ENCODE peak calls at places on chromosome 16, in five cellular contexts. K is RWPE2, T is A549, Y is heart left ventricle, N is K562. C is an unnamed sample.

GRCh38 chr16:12120331-12120981 is 143.9 kb downstream of the SNX29 start:
- DNase-seq in K (no peak), T (no peak), Y (peak), N (no peak), C (peak)

GRCh38 chr16:82046941-82047340 is 11.9 kb downstream of the HSD17B2 start:
- DNase-seq in K (no peak), T (no peak), Y (no peak), N (no peak), C (no peak)

GRCh38 chr16:17827313-17827712 is 356.6 kb upstream of the XYLT1 start:
- DNase-seq in K (no peak), T (no peak), Y (no peak), N (no peak), C (no peak)

GRCh38 chr16:57301126-57301817 is 16.8 kb upstream of the PLLP start:
- DNase-seq in K (no peak), T (no peak), Y (no peak), N (no peak), C (no peak)

GRCh38 chr16:57115148-57115503 is 22.7 kb downstream of the CPNE2 start:
- DNase-seq in K (no peak), T (no peak), Y (no peak), N (no peak), C (peak)

GRCh38 chr16:56988948-56989945 is at the start of gene NLRC5:
- DNase-seq in K (peak), T (peak), Y (peak), N (no peak), C (peak)

GRCh38 chr16:17318200-17318599 is 152.6 kb downstream of the XYLT1 start:
- DNase-seq in K (no peak), T (no peak), Y (no peak), N (no peak), C (no peak)

GRCh38 chr16:4358831-4359561 is 7.9 kb upstream of the PAM16 start:
- DNase-seq in K (no peak), T (peak), Y (no peak), N (peak), C (peak)

GRCh38 chr16:2824626-2825025 is 5.5 kb upstream of the ZG16B start:
- DNase-seq in K (no peak), T (no peak), Y (no peak), N (no peak), C (no peak)

GRCh38 chr16:12095275-12096161 is 119.0 kb downstream of the SNX29 start:
- DNase-seq in K (peak), T (peak), Y (peak), N (peak), C (peak)

GRCh38 chr16:57104706-57105105 is 12.3 kb downstream of the CPNE2 start:
- DNase-seq in K (no peak), T (no peak), Y (no peak), N (no peak), C (no peak)

GRCh38 chr16:85902366-85903155 is 3.6 kb downstream of the IRF8 start:
- DNase-seq in K (no peak), T (no peak), Y (no peak), N (no peak), C (peak)

GRCh38 chr16:65118866-65119265 is 3.0 kb downstream of the CDH11 start:
- DNase-seq in K (no peak), T (no peak), Y (no peak), N (no peak), C (no peak)

GRCh38 chr16:55035037-55035436 is 104.4 kb downstream of the IRX5 start:
- DNase-seq in K (no peak), T (peak), Y (no peak), N (peak), C (peak)

GRCh38 chr16:69105501-69106361 is at the start of gene HAS3:
- DNase-seq in K (no peak), T (peak), Y (peak), N (peak), C (peak)

GRCh38 chr16:23944381-23944780 is 108.6 kb downstream of the PRKCB start:
- DNase-seq in K (no peak), T (no peak), Y (no peak), N (no peak), C (no peak)

GRCh38 chr16:89322381-89323119 is 105.0 kb downstream of the ZNF778 start:
- DNase-seq in K (no peak), T (peak), Y (no peak), N (peak), C (peak)

GRCh38 chr16:80852261-80852872 is 48.0 kb upstream of the CDYL2 start:
- DNase-seq in K (no peak), T (peak), Y (no peak), N (peak), C (peak)

GRCh38 chr16:72952404-72953301 is 95.3 kb downstream of the ZFHX3 start:
- DNase-seq in K (no peak), T (no peak), Y (no peak), N (no peak), C (peak)

GRCh38 chr16:84501077-84501735 is 3.3 kb downstream of the MEAK7 start:
- DNase-seq in K (peak), T (peak), Y (no peak), N (no peak), C (no peak)

GRCh38 chr16:84497836-84498610 is 6.4 kb downstream of the MEAK7 start:
- DNase-seq in K (no peak), T (no peak), Y (no peak), N (no peak), C (no peak)

GRCh38 chr16:84498859-84499620 is 5.4 kb downstream of the MEAK7 start:
- DNase-seq in K (peak), T (no peak), Y (no peak), N (no peak), C (no peak)

GRCh38 chr16:84500531-84500930 is 3.9 kb downstream of the MEAK7 start:
- DNase-seq in K (peak), T (no peak), Y (no peak), N (no peak), C (no peak)

GRCh38 chr16:84499638-84500037 is 4.8 kb downstream of the MEAK7 start:
- DNase-seq in K (peak), T (no peak), Y (no peak), N (no peak), C (no peak)
- H3K27ac ChIP-seq in K (peak), T (peak), Y (no peak), N (no peak), C (no peak)

GRCh38 chr16:19169081-19169639 is 1.1 kb downstream of the SYT17 start:
- DNase-seq in K (no peak), T (no peak), Y (no peak), N (no peak), C (no peak)
- H3K4me3 ChIP-seq in K (peak), T (peak), Y (peak), N (no peak), C (peak)

GRCh38 chr16:27689711-27690110 is 139.8 kb downstream of the KATNIP start:
- DNase-seq in K (no peak), T (no peak), Y (no peak), N (no peak), C (no peak)

GRCh38 chr16:27687605-27688004 is 137.7 kb downstream of the KATNIP start:
- DNase-seq in K (no peak), T (no peak), Y (no peak), N (no peak), C (no peak)

GRCh38 chr16:27692576-27692975 is 142.6 kb downstream of the KATNIP start:
- DNase-seq in K (no peak), T (no peak), Y (no peak), N (no peak), C (no peak)

GRCh38 chr16:27691717-27692116 is 141.8 kb downstream of the KATNIP start:
- DNase-seq in K (no peak), T (no peak), Y (no peak), N (no peak), C (no peak)

DNA sequence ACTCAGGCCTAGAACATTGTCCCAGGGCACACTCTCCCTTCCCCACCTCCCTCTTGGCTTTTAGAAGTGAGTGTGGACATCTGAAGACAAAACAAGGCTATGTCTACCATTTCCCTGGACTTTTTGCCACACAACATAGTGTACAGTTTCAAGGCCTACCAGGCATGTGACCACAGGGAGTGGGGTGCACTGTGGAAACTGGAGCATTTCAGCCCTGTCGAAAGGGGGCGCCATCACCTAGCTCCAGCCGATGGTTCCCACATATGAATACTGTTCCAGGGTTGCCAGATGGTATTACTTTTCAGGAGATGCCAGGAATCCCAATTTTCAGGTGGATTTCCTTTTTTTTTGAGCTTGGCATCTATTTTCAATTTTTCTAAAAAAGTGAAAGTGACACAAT is 140.7 kb downstream of the KATNIP start:
- DNase-seq in K (no peak), T (no peak), Y (no peak), N (peak), C (no peak)
- TF ChIP-seq CTCF in K (peak), T (peak), Y (peak), N (peak), C (peak)

GRCh38 chr16:1528921-1529537 is 4.4 kb upstream of the TMEM204 start:
- DNase-seq in K (no peak), T (no peak), Y (no peak), N (no peak), C (no peak)
- H3K27ac ChIP-seq in K (no peak), T (no peak), Y (no peak), N (no peak), C (no peak)

GRCh38 chr16:74601131-74601871 is 5.6 kb downstream of the GLG1 start:
- DNase-seq in K (no peak), T (no peak), Y (no peak), N (peak), C (no peak)

GRCh38 chr16:74605332-74605731 is 1.6 kb downstream of the GLG1 start:
- DNase-seq in K (no peak), T (no peak), Y (no peak), N (no peak), C (no peak)

GRCh38 chr16:74605746-74606520 is 981 bp downstream of the GLG1 start:
- DNase-seq in K (no peak), T (no peak), Y (no peak), N (no peak), C (no peak)

GRCh38 chr16:74606521-74607309 is at the start of gene GLG1:
- DNase-seq in K (peak), T (peak), Y (peak), N (peak), C (peak)

GRCh38 chr16:74603848-74604247 is 3.1 kb downstream of the GLG1 start:
- DNase-seq in K (no peak), T (no peak), Y (no peak), N (no peak), C (no peak)
- H3K4me3 ChIP-seq in K (no peak), T (no peak), Y (no peak), N (peak), C (no peak)

C was measured in cardiac muscle cell.